ENCODE peak calls at places on chromosomes 7 and 10, in seven cellular contexts. T, D, Z, F, Q, N and C are unnamed samples.

GRCh38 chr10:125707852-125708468 is 11.5 kb upstream of the EDRF1 start:
- DNase-seq in Q (peak), D (peak), F (no peak), N (no peak), T (no peak), Z (peak), C (no peak)

GRCh38 chr7:3235322-3235721 is 65.7 kb upstream of the SDK1 start:
- DNase-seq in D (no peak), N (no peak), T (no peak), F (no peak), Q (no peak), Z (no peak), C (no peak)

GRCh38 chr10:13051126-13051694 is 48.8 kb upstream of the OPTN start:
- DNase-seq in Z (no peak), Q (no peak), D (no peak), F (no peak), N (no peak), T (no peak), C (no peak)

GRCh38 chr10:34698979-34699378 is 116.1 kb downstream of the PARD3 start:
- DNase-seq in F (no peak), T (no peak), D (peak), Q (peak), N (no peak), Z (no peak), C (peak)

GRCh38 chr7:27955011-27955410 is 215.0 kb downstream of the TAX1BP1 start:
- DNase-seq in Z (no peak), F (no peak), T (no peak), D (no peak), N (no peak), Q (peak), C (no peak)

GRCh38 chr7:145633513-145633912 is 483.1 kb upstream of the CNTNAP2 start:
- DNase-seq in Q (no peak), Z (no peak), N (no peak), T (no peak), D (no peak), F (no peak), C (no peak)

GRCh38 chr10:62869958-62870357 is 53.8 kb upstream of the EGR2 start:
- DNase-seq in Q (no peak), N (no peak), D (no peak), Z (no peak), T (no peak), F (no peak), C (no peak)

GRCh38 chr7:107630342-107630741 is 30.3 kb upstream of the SLC26A4 start:
- DNase-seq in F (no peak), D (no peak), N (no peak), T (no peak), Z (no peak), Q (no peak), C (no peak)

GRCh38 chr7:137146012-137146455 is 197.5 kb downstream of the PTN start:
- DNase-seq in T (no peak), D (peak), Z (no peak), F (no peak), N (no peak), Q (peak), C (peak)

GRCh38 chr7:12549106-12549505 is 21.4 kb upstream of the SCIN start:
- DNase-seq in T (no peak), Q (peak), F (no peak), D (peak), N (no peak), Z (no peak), C (peak)

GRCh38 chr10:13158401-13158800 is 3.0 kb upstream of the MCM10 start:
- DNase-seq in T (no peak), D (no peak), F (no peak), N (no peak), Z (no peak), Q (no peak), C (no peak)

GRCh38 chr10:15601819-15602218 is 117.9 kb downstream of the ITGA8 start:
- DNase-seq in T (no peak), D (no peak), N (no peak), F (no peak), Z (no peak), Q (no peak), C (no peak)

GRCh38 chr10:85606401-85606800 is 760.2 kb downstream of the GRID1 start:
- DNase-seq in F (no peak), N (no peak), Z (no peak), T (no peak), D (no peak), Q (no peak), C (no peak)

GRCh38 chr10:87646192-87646909 is 13.3 kb upstream of the PAPSS2 start:
- DNase-seq in Z (no peak), Q (no peak), N (no peak), D (no peak), F (no peak), T (no peak), C (no peak)

GRCh38 chr7:101378808-101379207 is 16.1 kb downstream of the COL26A1 start:
- DNase-seq in Z (no peak), D (no peak), Q (peak), F (no peak), T (no peak), N (no peak), C (no peak)

GRCh38 chr7:39720586-39720985 is 97.2 kb downstream of the RALA start:
- DNase-seq in Q (peak), T (no peak), F (no peak), Z (peak), D (no peak), N (no peak), C (no peak)

GRCh38 chr7:50393547-50394252 is 56.5 kb downstream of the FIGNL1 start:
- DNase-seq in Q (no peak), T (no peak), D (no peak), N (peak), F (peak), Z (no peak), C (no peak)

GRCh38 chr7:123367508-123368122 is 166.8 kb downstream of the IQUB start:
- DNase-seq in Q (peak), D (peak), T (no peak), Z (peak), N (peak), F (no peak), C (peak)

GRCh38 chr10:44199267-44199666 is 185.6 kb downstream of the CXCL12 start:
- DNase-seq in D (no peak), T (no peak), Z (no peak), Q (no peak), F (no peak), N (no peak), C (no peak)

GRCh38 chr10:130227883-130228282 is 91.7 kb downstream of the GLRX3 start:
- DNase-seq in Z (no peak), N (no peak), T (peak), F (no peak), Q (no peak), D (no peak), C (no peak)

GRCh38 chr10:34168429-34168828 is 646.7 kb downstream of the PARD3 start:
- DNase-seq in D (no peak), Z (no peak), Q (peak), N (no peak), T (no peak), F (no peak), C (no peak)

GRCh38 chr7:121084256-121084655 is 95.7 kb downstream of the CPED1 start:
- DNase-seq in Z (no peak), T (no peak), N (no peak), F (no peak), D (peak), Q (peak), C (peak)

GRCh38 chr10:26455567-26456315 is 17.6 kb downstream of the APBB1IP start:
- DNase-seq in Z (no peak), T (no peak), D (no peak), Q (no peak), F (no peak), N (no peak), C (peak)
- H3K4me3 ChIP-seq in Z (no peak), T (no peak), D (no peak), Q (no peak), F (no peak), N (no peak), C (no peak)

DNA sequence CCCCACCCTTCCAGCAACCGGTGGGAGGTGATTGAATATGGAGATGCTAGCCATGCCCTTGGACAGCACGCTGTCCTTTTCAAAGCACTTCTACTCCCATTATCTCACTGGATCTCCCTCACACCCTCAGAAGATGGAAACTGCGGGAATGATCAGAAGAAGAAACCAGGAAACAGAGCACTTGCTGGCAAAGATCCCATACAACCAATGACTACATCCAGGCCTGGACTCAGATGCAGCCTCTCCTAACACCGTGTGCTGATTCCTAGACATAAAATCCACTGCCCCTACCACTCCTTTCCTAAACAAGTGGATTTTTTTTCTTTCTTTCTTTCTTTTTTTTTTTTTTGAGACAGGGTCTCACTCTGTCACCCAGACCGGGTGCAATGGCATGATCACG is 1189.4 kb downstream of the TYW1 start:
- DNase-seq in D (no peak), T (no peak), F (no peak), Z (no peak), Q (peak), N (no peak), C (no peak)
- TF ChIP-seq CTCF in D (no peak), T (no peak), F (no peak), Z (no peak), Q (no peak), N (no peak), C (no peak)

GRCh38 chr7:16921644-16922257 is 40.0 kb upstream of the AGR3 start:
- DNase-seq in Q (peak), N (no peak), Z (peak), T (no peak), F (no peak), D (peak), C (peak)
- H3K4me3 ChIP-seq in Q (no peak), N (no peak), Z (no peak), T (no peak), F (no peak), D (no peak), C (no peak)

DNA sequence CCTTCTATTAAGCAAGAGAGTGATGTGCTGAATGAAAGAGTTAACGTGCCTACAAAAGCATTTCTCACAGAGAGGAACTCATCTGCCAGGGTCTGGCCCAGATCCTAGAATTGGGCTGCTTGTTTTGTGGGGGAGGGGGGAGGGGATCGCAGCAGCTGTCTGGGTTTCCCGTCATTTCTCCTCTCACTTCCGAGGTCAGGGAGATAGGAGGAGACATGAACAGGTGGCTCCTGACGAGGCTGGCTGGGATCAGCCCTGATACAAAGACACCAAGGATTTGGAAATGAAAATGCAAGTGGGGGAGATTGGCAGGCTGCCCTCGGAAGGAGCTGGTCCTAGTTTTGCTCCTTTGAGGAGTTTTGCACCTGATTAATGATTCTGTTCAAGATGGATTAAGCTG is 86.7 kb upstream of the KMT2C start:
- DNase-seq in D (no peak), T (no peak), Z (no peak), Q (peak), F (no peak), N (no peak), C (peak)
- TF ChIP-seq CTCF in D (no peak), T (no peak), Z (no peak), Q (no peak), F (no peak), N (no peak), C (no peak)